ENCODE peak calls at places on chromosomes 16 and 17, in four cellular contexts. One of them, this sample, is unnamed.

GRCh38 chr16:79833559-79833958 is 233.0 kb upstream of the MAF start:
- DNase-seq in T-helper 17 cell: no peak
- DNase-seq in nucleus accumbens: no peak
- DNase-seq in kidney tubule cell: no peak
- DNase-seq in this sample: no peak

GRCh38 chr17:13437966-13438779 is 163.6 kb downstream of the HS3ST3A1 start:
- DNase-seq in kidney tubule cell: peak; percentile 50
- DNase-seq in T-helper 17 cell: no peak
- DNase-seq in nucleus accumbens: no peak
- DNase-seq in this sample: no peak

GRCh38 chr16:83802135-83802534 is 5.6 kb upstream of the HSBP1 start:
- DNase-seq in T-helper 17 cell: no peak
- DNase-seq in nucleus accumbens: no peak
- DNase-seq in kidney tubule cell: peak; percentile 67
- DNase-seq in this sample: peak; percentile 63

GRCh38 chr17:57332501-57332900 is 76.2 kb downstream of the MSI2 start:
- DNase-seq in kidney tubule cell: no peak
- DNase-seq in nucleus accumbens: no peak
- DNase-seq in T-helper 17 cell: no peak
- DNase-seq in this sample: no peak

GRCh38 chr17:79400989-79401703 is 209.7 kb downstream of the RBFOX3 start:
- DNase-seq in kidney tubule cell: peak; percentile 56
- DNase-seq in nucleus accumbens: no peak
- DNase-seq in T-helper 17 cell: peak; percentile 58
- DNase-seq in this sample: peak; percentile 94

GRCh38 chr17:67528751-67529436 is 151.8 kb downstream of the PITPNC1 start:
- DNase-seq in T-helper 17 cell: no peak
- DNase-seq in nucleus accumbens: peak; percentile 47
- DNase-seq in kidney tubule cell: peak; percentile 96
- DNase-seq in this sample: peak; percentile 95

GRCh38 chr16:88798772-88799455 is 4.7 kb upstream of the CDT1 start:
- DNase-seq in kidney tubule cell: no peak
- DNase-seq in T-helper 17 cell: no peak
- DNase-seq in nucleus accumbens: no peak
- DNase-seq in this sample: no peak

GRCh38 chr17:50645748-50646682 is 11.3 kb downstream of the ABCC3 start:
- DNase-seq in nucleus accumbens: no peak
- DNase-seq in kidney tubule cell: no peak
- DNase-seq in T-helper 17 cell: no peak
- DNase-seq in this sample: no peak

GRCh38 chr17:3887811-3888210 is 5.0 kb downstream of the CAMKK1 start:
- DNase-seq in T-helper 17 cell: no peak
- DNase-seq in nucleus accumbens: no peak
- DNase-seq in kidney tubule cell: no peak
- DNase-seq in this sample: no peak

GRCh38 chr16:70750893-70751467 is 50.0 kb downstream of the VAC14 start:
- DNase-seq in nucleus accumbens: no peak
- DNase-seq in kidney tubule cell: peak; percentile 90
- DNase-seq in T-helper 17 cell: no peak
- DNase-seq in this sample: peak; percentile 78

GRCh38 chr16:87918314-87918713 is 18.0 kb downstream of the CA5A start:
- DNase-seq in nucleus accumbens: no peak
- DNase-seq in kidney tubule cell: no peak
- DNase-seq in T-helper 17 cell: no peak
- DNase-seq in this sample: peak; percentile 53

GRCh38 chr16:71569621-71570020 is 7.3 kb downstream of the TAT start:
- DNase-seq in kidney tubule cell: no peak
- DNase-seq in T-helper 17 cell: no peak
- DNase-seq in nucleus accumbens: no peak
- DNase-seq in this sample: no peak

GRCh38 chr17:13597723-13598347 is 3.9 kb downstream of the HS3ST3A1 start:
- DNase-seq in T-helper 17 cell: no peak
- DNase-seq in kidney tubule cell: peak; percentile 41
- DNase-seq in nucleus accumbens: no peak
- DNase-seq in this sample: peak; percentile 38

GRCh38 chr17:40530531-40530987 is 29.1 kb upstream of the TNS4 start:
- DNase-seq in nucleus accumbens: no peak
- DNase-seq in T-helper 17 cell: no peak
- DNase-seq in kidney tubule cell: no peak
- DNase-seq in this sample: no peak

GRCh38 chr16:1979271-1980025 is 1.8 kb downstream of the NOXO1 start:
- DNase-seq in kidney tubule cell: peak; percentile 33
- DNase-seq in nucleus accumbens: no peak
- DNase-seq in T-helper 17 cell: no peak
- DNase-seq in this sample: no peak

GRCh38 chr17:31550389-31551056 is 159.0 kb downstream of the RAB11FIP4 start:
- DNase-seq in kidney tubule cell: no peak
- DNase-seq in nucleus accumbens: no peak
- DNase-seq in T-helper 17 cell: no peak
- DNase-seq in this sample: no peak

GRCh38 chr17:412211-413015 is 59.8 kb upstream of the RPH3AL start:
- DNase-seq in T-helper 17 cell: peak; percentile 43
- DNase-seq in nucleus accumbens: no peak
- DNase-seq in kidney tubule cell: peak; percentile 59
- DNase-seq in this sample: peak; percentile 77

GRCh38 chr16:31472559-31473203 is 729 bp downstream of the TGFB1I1 start:
- DNase-seq in nucleus accumbens: no peak
- DNase-seq in T-helper 17 cell: peak; percentile 39
- DNase-seq in kidney tubule cell: peak; percentile 89
- DNase-seq in this sample: peak; percentile 96

GRCh38 chr16:81526935-81527334 is 82.3 kb downstream of the CMIP start:
- DNase-seq in kidney tubule cell: peak; percentile 34
- DNase-seq in T-helper 17 cell: no peak
- DNase-seq in nucleus accumbens: no peak
- DNase-seq in this sample: peak; percentile 85

GRCh38 chr17:81519284-81520020 is 6.9 kb upstream of the ACTG1 start:
- DNase-seq in nucleus accumbens: no peak
- DNase-seq in kidney tubule cell: peak; percentile 87
- DNase-seq in T-helper 17 cell: peak; percentile 73
- DNase-seq in this sample: no peak

GRCh38 chr16:17362191-17362590 is 108.6 kb downstream of the XYLT1 start:
- DNase-seq in nucleus accumbens: no peak
- DNase-seq in kidney tubule cell: no peak
- DNase-seq in T-helper 17 cell: no peak
- DNase-seq in this sample: no peak

GRCh38 chr17:28892024-28892423 is 5.5 kb downstream of the FLOT2 start:
- DNase-seq in nucleus accumbens: no peak
- DNase-seq in kidney tubule cell: no peak
- DNase-seq in T-helper 17 cell: no peak
- DNase-seq in this sample: no peak

GRCh38 chr17:46742539-46743270 is 75.8 kb downstream of the WNT3 start:
- DNase-seq in T-helper 17 cell: no peak
- DNase-seq in nucleus accumbens: no peak
- DNase-seq in kidney tubule cell: peak; percentile 97
- DNase-seq in this sample: peak; percentile 78

GRCh38 chr16:19914877-19915276 is 30.2 kb upstream of the GPRC5B start:
- DNase-seq in T-helper 17 cell: no peak
- DNase-seq in nucleus accumbens: no peak
- DNase-seq in kidney tubule cell: no peak
- DNase-seq in this sample: no peak

GRCh38 chr17:73902416-73903181 is 258.4 kb upstream of the SDK2 start:
- DNase-seq in nucleus accumbens: no peak
- DNase-seq in kidney tubule cell: no peak
- DNase-seq in T-helper 17 cell: no peak
- DNase-seq in this sample: no peak

GRCh38 chr16:30557397-30557949 is 701 bp downstream of the ZNF764 start:
- DNase-seq in nucleus accumbens: no peak
- DNase-seq in kidney tubule cell: no peak
- DNase-seq in T-helper 17 cell: no peak
- DNase-seq in this sample: peak; percentile 24

GRCh38 chr16:25066426-25066746 is 45.2 kb upstream of the LCMT1 start:
- DNase-seq in nucleus accumbens: no peak
- DNase-seq in T-helper 17 cell: no peak
- DNase-seq in kidney tubule cell: no peak
- DNase-seq in this sample: peak; percentile 15

GRCh38 chr16:84141143-84141670 is 3.8 kb downstream of the HSDL1 start:
- DNase-seq in kidney tubule cell: no peak
- DNase-seq in nucleus accumbens: no peak
- DNase-seq in T-helper 17 cell: no peak
- DNase-seq in this sample: no peak

GRCh38 chr17:45703348-45703747 is 80.8 kb upstream of the CRHR1 start:
- DNase-seq in T-helper 17 cell: no peak
- DNase-seq in nucleus accumbens: no peak
- DNase-seq in kidney tubule cell: no peak
- DNase-seq in this sample: no peak